ENCODE peak calls at places on chromosomes 1 and 21, in eight cellular contexts. C is psoas muscle, K is NCI-H2171, Q is NCI-H774, T is esophagus squamous epithelium, N is esophagus muscularis mucosa, A is amygdala, Y is RPMI7951. G is an unnamed sample.

GRCh38 chr1:243501002-243501401 is 245.2 kb downstream of the SDCCAG8 start:
- DNase-seq in C (no peak), K (no peak), Q (no peak), T (no peak), N (peak), A (no peak), Y (peak), G (no peak)

GRCh38 chr21:42632771-42633690 is 20.4 kb upstream of the PDE9A start:
- DNase-seq in C (no peak), K (no peak), Q (no peak), T (no peak), N (no peak), A (no peak), Y (no peak), G (no peak)

GRCh38 chr1:66931548-66932124 is 6.8 kb downstream of the MIER1 start:
- DNase-seq in C (no peak), K (no peak), Q (no peak), T (no peak), N (no peak), A (no peak), Y (no peak), G (no peak)

GRCh38 chr1:172408958-172409357 is 11.5 kb upstream of the C1orf105 start:
- DNase-seq in C (no peak), K (no peak), Q (no peak), T (no peak), N (no peak), A (no peak), Y (peak), G (no peak)

GRCh38 chr1:226384040-226384439 is 23.9 kb downstream of the PARP1 start:
- DNase-seq in C (no peak), K (no peak), Q (no peak), T (no peak), N (no peak), A (no peak), Y (no peak), G (no peak)

GRCh38 chr1:15007842-15008241 is 145.7 kb upstream of the TMEM51 start:
- DNase-seq in C (peak), K (no peak), Q (no peak), T (no peak), N (no peak), A (no peak), Y (no peak), G (no peak)

GRCh38 chr1:39293375-39294070 is 89.0 kb downstream of the MACF1 start:
- DNase-seq in C (no peak), K (no peak), Q (no peak), T (no peak), N (no peak), A (peak), Y (no peak), G (no peak)

GRCh38 chr1:244863491-244864252 is 671 bp downstream of the HNRNPU start:
- DNase-seq in C (peak), K (no peak), Q (peak), T (peak), N (no peak), A (no peak), Y (no peak), G (no peak)

GRCh38 chr1:114490235-114490634 is 20.8 kb downstream of the TRIM33 start:
- DNase-seq in C (no peak), K (no peak), Q (no peak), T (no peak), N (no peak), A (no peak), Y (no peak), G (no peak)

GRCh38 chr1:38256072-38256471 is 209.5 kb upstream of the POU3F1 start:
- DNase-seq in C (peak), K (no peak), Q (no peak), T (no peak), N (no peak), A (no peak), Y (no peak), G (no peak)

GRCh38 chr1:65593516-65593915 is 173.0 kb downstream of the LEPR start:
- DNase-seq in C (no peak), K (no peak), Q (no peak), T (no peak), N (no peak), A (no peak), Y (no peak), G (no peak)

GRCh38 chr1:147504801-147505303 is 36.4 kb upstream of the BCL9 start:
- DNase-seq in C (peak), K (no peak), Q (peak), T (no peak), N (no peak), A (peak), Y (peak), G (no peak)

GRCh38 chr1:183942933-183943693 is 94.4 kb downstream of the COLGALT2 start:
- DNase-seq in C (peak), K (peak), Q (no peak), T (no peak), N (no peak), A (no peak), Y (peak), G (no peak)

GRCh38 chr1:155979525-155980343 is 1.4 kb upstream of the ARHGEF2 start:
- DNase-seq in C (no peak), K (no peak), Q (no peak), T (no peak), N (no peak), A (no peak), Y (peak), G (no peak)

GRCh38 chr1:236421022-236421421 is 26.9 kb downstream of the EDARADD start:
- DNase-seq in C (no peak), K (no peak), Q (no peak), T (no peak), N (no peak), A (no peak), Y (peak), G (no peak)

G was measured in cerebellar nuclear complex.